ENCODE peak calls at places on chromosome 12, in seven cellular contexts. One of them, this sample, is unnamed.

GRCh38 chr12:2691340-2692111 is 103.2 kb upstream of the FKBP4 start:
- DNase-seq in Panc1: no peak
- DNase-seq in brain microvascular endothelial cell: no peak
- DNase-seq in AG04449: no peak
- DNase-seq in K562: no peak
- DNase-seq in right cardiac atrium: no peak
- DNase-seq in aorta: no peak
- DNase-seq in this sample: peak

GRCh38 chr12:13339538-13339937 is 143.0 kb downstream of the EMP1 start:
- DNase-seq in Panc1: no peak
- DNase-seq in brain microvascular endothelial cell: peak
- DNase-seq in AG04449: no peak
- DNase-seq in K562: no peak
- DNase-seq in right cardiac atrium: no peak
- DNase-seq in aorta: no peak
- DNase-seq in this sample: no peak

GRCh38 chr12:114311966-114312365 is 94.0 kb downstream of the TBX5 start:
- DNase-seq in Panc1: no peak
- DNase-seq in brain microvascular endothelial cell: no peak
- DNase-seq in AG04449: no peak
- DNase-seq in K562: no peak
- DNase-seq in right cardiac atrium: peak
- DNase-seq in aorta: peak
- DNase-seq in this sample: no peak

GRCh38 chr12:18752280-18752920 is 14.5 kb downstream of the CAPZA3 start:
- DNase-seq in Panc1: no peak
- DNase-seq in brain microvascular endothelial cell: peak
- DNase-seq in AG04449: peak
- DNase-seq in K562: peak
- DNase-seq in right cardiac atrium: peak
- DNase-seq in aorta: no peak
- DNase-seq in this sample: no peak

GRCh38 chr12:113161415-113162016 is 12.0 kb downstream of the CFAP73 start:
- DNase-seq in Panc1: no peak
- DNase-seq in brain microvascular endothelial cell: no peak
- DNase-seq in AG04449: no peak
- DNase-seq in K562: peak
- DNase-seq in right cardiac atrium: no peak
- DNase-seq in aorta: no peak
- DNase-seq in this sample: peak

GRCh38 chr12:121227294-121227693 is 17.4 kb downstream of the P2RX4 start:
- DNase-seq in Panc1: no peak
- DNase-seq in brain microvascular endothelial cell: no peak
- DNase-seq in AG04449: no peak
- DNase-seq in K562: no peak
- DNase-seq in right cardiac atrium: no peak
- DNase-seq in aorta: no peak
- DNase-seq in this sample: no peak

GRCh38 chr12:108647936-108648287 is 14.2 kb upstream of the SELPLG start:
- DNase-seq in Panc1: no peak
- DNase-seq in brain microvascular endothelial cell: no peak
- DNase-seq in AG04449: no peak
- DNase-seq in K562: no peak
- DNase-seq in right cardiac atrium: peak
- DNase-seq in aorta: no peak
- DNase-seq in this sample: no peak

GRCh38 chr12:102964872-102965271 is 7.4 kb downstream of the ASCL1 start:
- DNase-seq in Panc1: no peak
- DNase-seq in brain microvascular endothelial cell: no peak
- DNase-seq in AG04449: no peak
- DNase-seq in K562: no peak
- DNase-seq in right cardiac atrium: no peak
- DNase-seq in aorta: no peak
- DNase-seq in this sample: no peak

GRCh38 chr12:9692909-9693308 is 23.4 kb downstream of the CLEC2D start:
- DNase-seq in Panc1: no peak
- DNase-seq in brain microvascular endothelial cell: no peak
- DNase-seq in AG04449: no peak
- DNase-seq in K562: no peak
- DNase-seq in right cardiac atrium: no peak
- DNase-seq in aorta: no peak
- DNase-seq in this sample: no peak

GRCh38 chr12:119843100-119843499 is 34.0 kb downstream of the CIT start:
- DNase-seq in Panc1: no peak
- DNase-seq in brain microvascular endothelial cell: peak
- DNase-seq in AG04449: no peak
- DNase-seq in K562: no peak
- DNase-seq in right cardiac atrium: no peak
- DNase-seq in aorta: no peak
- DNase-seq in this sample: no peak

GRCh38 chr12:31620311-31620710 is 29.4 kb upstream of the DENND5B start:
- DNase-seq in Panc1: no peak
- DNase-seq in brain microvascular endothelial cell: peak
- DNase-seq in AG04449: no peak
- DNase-seq in K562: no peak
- DNase-seq in right cardiac atrium: no peak
- DNase-seq in aorta: no peak
- DNase-seq in this sample: no peak

GRCh38 chr12:101608301-101609133 is 13.7 kb downstream of the MYBPC1 start:
- DNase-seq in Panc1: no peak
- DNase-seq in brain microvascular endothelial cell: no peak
- DNase-seq in AG04449: no peak
- DNase-seq in K562: no peak
- DNase-seq in right cardiac atrium: no peak
- DNase-seq in aorta: no peak
- DNase-seq in this sample: no peak

GRCh38 chr12:120742207-120742536 is 16.5 kb downstream of the ACADS start:
- DNase-seq in Panc1: no peak
- DNase-seq in brain microvascular endothelial cell: no peak
- DNase-seq in AG04449: no peak
- DNase-seq in K562: no peak
- DNase-seq in right cardiac atrium: no peak
- DNase-seq in aorta: no peak
- DNase-seq in this sample: no peak

GRCh38 chr12:31479516-31480210 is 111.3 kb downstream of the DENND5B start:
- DNase-seq in Panc1: no peak
- DNase-seq in brain microvascular endothelial cell: no peak
- DNase-seq in AG04449: no peak
- DNase-seq in K562: no peak
- DNase-seq in right cardiac atrium: no peak
- DNase-seq in aorta: no peak
- DNase-seq in this sample: no peak

GRCh38 chr12:8819676-8819980 is 2.8 kb upstream of the A2ML1 start:
- DNase-seq in Panc1: no peak
- DNase-seq in brain microvascular endothelial cell: no peak
- DNase-seq in AG04449: no peak
- DNase-seq in K562: peak
- DNase-seq in right cardiac atrium: no peak
- DNase-seq in aorta: no peak
- DNase-seq in this sample: no peak

GRCh38 chr12:70661762-70662161 is 24.5 kb upstream of the PTPRB start:
- DNase-seq in Panc1: no peak
- DNase-seq in brain microvascular endothelial cell: peak
- DNase-seq in AG04449: peak
- DNase-seq in K562: no peak
- DNase-seq in right cardiac atrium: no peak
- DNase-seq in aorta: no peak
- DNase-seq in this sample: no peak

GRCh38 chr12:65867428-65867827 is 43.1 kb downstream of the HMGA2 start:
- DNase-seq in Panc1: no peak
- DNase-seq in brain microvascular endothelial cell: peak
- DNase-seq in AG04449: peak
- DNase-seq in K562: no peak
- DNase-seq in right cardiac atrium: no peak
- DNase-seq in aorta: no peak
- DNase-seq in this sample: no peak

GRCh38 chr12:104226672-104227071 is 11.1 kb downstream of the TXNRD1 start:
- DNase-seq in Panc1: no peak
- DNase-seq in brain microvascular endothelial cell: peak
- DNase-seq in AG04449: no peak
- DNase-seq in K562: no peak
- DNase-seq in right cardiac atrium: no peak
- DNase-seq in aorta: no peak
- DNase-seq in this sample: no peak
- H3K4me3 ChIP-seq in Panc1: no peak
- H3K4me3 ChIP-seq in brain microvascular endothelial cell: no peak
- H3K4me3 ChIP-seq in AG04449: no peak
- H3K4me3 ChIP-seq in K562: no peak
- H3K4me3 ChIP-seq in right cardiac atrium: no peak
- H3K4me3 ChIP-seq in aorta: no peak
- H3K4me3 ChIP-seq in this sample: no peak

DNA sequence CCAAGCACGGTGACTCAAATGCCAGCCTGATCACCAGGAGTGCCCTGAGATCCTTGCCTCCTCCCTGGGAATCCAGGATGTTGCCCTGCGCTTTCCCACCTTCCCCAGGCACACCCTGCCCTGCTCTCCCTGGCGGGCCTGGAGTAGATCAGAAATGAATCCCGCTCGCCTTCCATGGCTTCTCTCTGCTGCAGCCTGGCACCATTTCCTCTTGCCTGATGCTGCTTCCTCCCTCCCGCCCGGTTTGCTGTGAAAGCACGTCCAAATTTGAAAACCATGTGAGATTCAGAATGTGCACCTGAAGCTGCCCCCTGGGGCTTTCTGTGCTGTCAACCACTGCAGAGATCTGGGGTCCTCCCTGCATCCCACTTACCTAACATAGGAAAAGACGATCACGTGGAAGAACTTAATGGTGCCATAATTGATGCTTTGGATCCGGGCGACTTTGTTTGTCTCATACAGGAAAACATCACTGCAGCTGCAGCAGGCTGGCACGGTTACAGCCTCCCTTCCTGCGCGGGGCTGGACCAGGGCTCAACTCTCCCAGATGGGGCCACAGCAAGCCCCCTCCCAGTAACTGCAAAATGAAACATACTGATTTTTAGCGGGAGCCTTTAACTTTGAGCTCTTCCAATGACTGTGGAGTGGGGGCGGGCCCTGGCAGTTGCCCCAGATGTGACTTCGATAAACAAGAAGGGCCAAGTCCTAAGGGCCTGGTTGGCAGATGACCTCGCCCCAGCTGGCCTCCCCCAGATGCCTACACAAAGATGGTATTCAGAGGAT is 24.9 kb upstream of the C12orf76 start:
- DNase-seq in Panc1: no peak
- DNase-seq in brain microvascular endothelial cell: no peak
- DNase-seq in AG04449: no peak
- DNase-seq in K562: no peak
- DNase-seq in right cardiac atrium: peak
- DNase-seq in aorta: peak
- DNase-seq in this sample: peak
- H3K4me3 ChIP-seq in Panc1: peak
- H3K4me3 ChIP-seq in brain microvascular endothelial cell: peak
- H3K4me3 ChIP-seq in AG04449: peak
- H3K4me3 ChIP-seq in K562: no peak
- H3K4me3 ChIP-seq in right cardiac atrium: peak
- H3K4me3 ChIP-seq in aorta: no peak
- H3K4me3 ChIP-seq in this sample: peak

GRCh38 chr12:45732250-45732649 is 2.7 kb downstream of the ARID2 start:
- DNase-seq in Panc1: no peak
- DNase-seq in brain microvascular endothelial cell: no peak
- DNase-seq in AG04449: no peak
- DNase-seq in K562: peak
- DNase-seq in right cardiac atrium: no peak
- DNase-seq in aorta: no peak
- DNase-seq in this sample: peak

GRCh38 chr12:45730842-45731336 is 1.4 kb downstream of the ARID2 start:
- DNase-seq in Panc1: no peak
- DNase-seq in brain microvascular endothelial cell: peak
- DNase-seq in AG04449: no peak
- DNase-seq in K562: peak
- DNase-seq in right cardiac atrium: no peak
- DNase-seq in aorta: no peak
- DNase-seq in this sample: peak

GRCh38 chr12:45730116-45730841 is 773 bp downstream of the ARID2 start:
- DNase-seq in Panc1: no peak
- DNase-seq in brain microvascular endothelial cell: peak
- DNase-seq in AG04449: no peak
- DNase-seq in K562: peak
- DNase-seq in right cardiac atrium: peak
- DNase-seq in aorta: peak
- DNase-seq in this sample: peak

GRCh38 chr12:45731376-45731775 is 1.9 kb downstream of the ARID2 start:
- DNase-seq in Panc1: no peak
- DNase-seq in brain microvascular endothelial cell: no peak
- DNase-seq in AG04449: no peak
- DNase-seq in K562: peak
- DNase-seq in right cardiac atrium: no peak
- DNase-seq in aorta: no peak
- DNase-seq in this sample: no peak

GRCh38 chr12:45732936-45733335 is 3.4 kb downstream of the ARID2 start:
- DNase-seq in Panc1: no peak
- DNase-seq in brain microvascular endothelial cell: no peak
- DNase-seq in AG04449: no peak
- DNase-seq in K562: no peak
- DNase-seq in right cardiac atrium: no peak
- DNase-seq in aorta: no peak
- DNase-seq in this sample: no peak
- H3K4me3 ChIP-seq in Panc1: no peak
- H3K4me3 ChIP-seq in brain microvascular endothelial cell: no peak
- H3K4me3 ChIP-seq in AG04449: no peak
- H3K4me3 ChIP-seq in K562: no peak
- H3K4me3 ChIP-seq in right cardiac atrium: no peak
- H3K4me3 ChIP-seq in aorta: no peak
- H3K4me3 ChIP-seq in this sample: peak

DNA sequence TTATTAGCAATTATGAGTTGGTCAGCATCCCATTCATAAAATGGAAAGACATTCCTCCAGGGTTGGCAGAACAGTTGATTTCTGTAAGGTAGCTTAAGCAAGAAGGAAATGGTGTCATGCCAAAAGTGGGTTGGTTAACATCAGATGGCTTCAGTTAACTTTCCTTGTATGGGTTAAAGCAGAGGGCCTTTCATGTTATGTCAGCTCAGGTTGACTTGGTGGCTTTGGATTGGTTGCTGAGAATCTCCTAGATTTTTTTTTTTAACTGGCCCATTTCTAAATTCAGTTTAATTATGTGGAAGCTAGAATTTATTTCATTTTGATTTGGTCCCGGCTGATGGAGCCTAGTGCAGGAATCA is 87.8 kb downstream of the BBS10 start:
- DNase-seq in Panc1: no peak
- DNase-seq in brain microvascular endothelial cell: no peak
- DNase-seq in AG04449: no peak
- DNase-seq in K562: no peak
- DNase-seq in right cardiac atrium: no peak
- DNase-seq in aorta: no peak
- DNase-seq in this sample: no peak
- H3K4me3 ChIP-seq in Panc1: no peak
- H3K4me3 ChIP-seq in brain microvascular endothelial cell: peak
- H3K4me3 ChIP-seq in AG04449: no peak
- H3K4me3 ChIP-seq in K562: no peak
- H3K4me3 ChIP-seq in right cardiac atrium: no peak
- H3K4me3 ChIP-seq in aorta: no peak
- H3K4me3 ChIP-seq in this sample: no peak

This sample was measured in DND-41.